ENCODE peak calls at places on chromosomes 6 and 20, in five cellular contexts. O is GM12878, R is K562, S is HepG2, I is GM12891. D is an unnamed sample.

GRCh38 chr6:43608783-43609182 is 20.3 kb downstream of the GTPBP2 start:
- DNase-seq in S (no peak), R (no peak), O (no peak), I (no peak), D (no peak)

GRCh38 chr6:169073311-169073710 is 180.3 kb downstream of the THBS2 start:
- DNase-seq in R (no peak), I (no peak), O (no peak), S (no peak), D (no peak)

GRCh38 chr6:20211037-20211940 is 980 bp downstream of the MBOAT1 start:
- DNase-seq in S (no peak), R (no peak), I (no peak), O (no peak), D (no peak)

GRCh38 chr6:45714795-45715507 is 300.7 kb downstream of the CLIC5 start:
- DNase-seq in I (peak), R (peak), S (peak), O (peak), D (peak)

GRCh38 chr6:34532230-34532629 is 23.9 kb downstream of the SPDEF start:
- DNase-seq in R (no peak), O (no peak), I (no peak), S (no peak), D (no peak)

GRCh38 chr6:109793793-109794192 is 102.7 kb downstream of the FIG4 start:
- DNase-seq in I (no peak), R (peak), S (no peak), O (no peak), D (no peak)

GRCh38 chr6:130896249-130896648 is 69.0 kb downstream of the SMLR1 start:
- DNase-seq in I (no peak), R (no peak), O (no peak), S (no peak), D (no peak)

GRCh38 chr20:8721098-8721497 is 347.8 kb upstream of the PLCB4 start:
- DNase-seq in O (peak), I (no peak), S (peak), R (no peak), D (no peak)

GRCh38 chr6:122620902-122621301 is 10.7 kb downstream of the PKIB start:
- DNase-seq in S (peak), R (no peak), O (no peak), I (no peak), D (no peak)

GRCh38 chr6:75450903-75451302 is 42.7 kb downstream of the FILIP1 start:
- DNase-seq in S (no peak), I (no peak), R (no peak), O (no peak), D (no peak)
- TF ChIP-seq POLR2A in S (no peak), I (no peak), R (no peak), O (no peak), D (no peak)

GRCh38 chr6:162852810-162853577 is 125.2 kb downstream of the PACRG start:
- DNase-seq in O (no peak), I (no peak), R (no peak), S (no peak), D (no peak)
- TF ChIP-seq TAF1 in O (no peak), I (no peak), R (no peak), S (no peak), D (no peak)

DNA sequence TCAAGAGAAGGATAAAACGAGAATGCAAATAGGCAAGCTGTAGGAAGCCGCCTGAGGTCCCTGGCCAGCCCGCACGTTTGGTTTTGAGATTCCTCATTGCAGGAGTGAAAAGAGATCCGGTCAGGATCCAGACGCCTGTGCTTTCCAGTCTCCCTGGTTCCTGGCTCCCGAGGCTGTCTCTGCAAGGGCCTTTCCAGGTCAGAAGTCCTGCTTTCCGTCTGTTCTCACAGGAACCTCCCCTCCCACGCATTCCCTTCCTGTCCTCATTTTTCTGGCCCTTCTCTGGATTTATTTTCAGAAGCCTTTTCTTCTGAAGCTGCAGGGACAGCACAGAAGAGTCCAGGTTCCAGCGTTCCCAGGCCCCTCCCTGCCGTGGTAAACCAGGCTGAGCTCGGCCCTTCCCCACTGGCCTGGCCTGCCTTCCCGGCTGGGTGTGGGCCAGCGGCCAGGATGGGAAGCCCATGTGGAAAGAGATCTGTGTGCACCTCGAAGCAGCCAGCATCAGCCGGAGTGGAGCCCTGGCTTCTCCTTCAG is 54.0 kb downstream of the TMEM242 start:
- DNase-seq in O (no peak), I (no peak), S (no peak), R (no peak), D (no peak)
- TF ChIP-seq POLR2AphosphoS5 in O (no peak), I (no peak), S (no peak), R (no peak), D (no peak)

GRCh38 chr6:29964904-29965872 is 22.9 kb downstream of the HLA-A start:
- DNase-seq in O (peak), I (no peak), S (peak), R (peak), D (peak)
- TF ChIP-seq POLR2A in O (peak), I (peak), S (peak), R (peak), D (peak)

GRCh38 chr6:155171747-155172191 is 92.0 kb upstream of the CLDN20 start:
- DNase-seq in R (no peak), I (no peak), O (no peak), S (no peak), D (no peak)
- TF ChIP-seq TAF1 in R (no peak), I (no peak), O (no peak), S (no peak), D (no peak)

GRCh38 chr6:111710911-111711310 is 105.2 kb upstream of the TRAF3IP2 start:
- DNase-seq in O (no peak), S (no peak), R (no peak), I (no peak), D (no peak)

GRCh38 chr6:111710439-111710838 is 104.8 kb upstream of the TRAF3IP2 start:
- DNase-seq in S (no peak), R (no peak), O (no peak), I (no peak), D (no peak)

GRCh38 chr6:111711989-111712388 is 106.3 kb upstream of the TRAF3IP2 start:
- DNase-seq in R (no peak), O (no peak), I (no peak), S (no peak), D (no peak)

GRCh38 chr6:111712398-111712797 is 106.7 kb upstream of the TRAF3IP2 start:
- DNase-seq in O (no peak), R (no peak), S (no peak), I (no peak), D (no peak)

GRCh38 chr6:111711476-111711875 is 105.8 kb upstream of the TRAF3IP2 start:
- DNase-seq in R (no peak), S (no peak), I (no peak), O (no peak), D (no peak)
- TF ChIP-seq POLR2AphosphoS5 in R (no peak), S (no peak), I (no peak), O (no peak), D (no peak)

D was measured in GM12892.